ENCODE peak calls at places on chromosomes 2 and 18, in four cellular contexts. One of them, this sample, is unnamed.

GRCh38 chr2:26561918-26562810 is 79.0 kb downstream of the CIB4 start:
- DNase-seq in GM12878: no peak
- DNase-seq in K562: peak
- DNase-seq in WTC11: peak
- DNase-seq in this sample: peak

GRCh38 chr18:58263055-58263732 is 219.2 kb downstream of the NEDD4L start:
- DNase-seq in GM12878: no peak
- DNase-seq in K562: peak
- DNase-seq in WTC11: no peak
- DNase-seq in this sample: no peak

GRCh38 chr2:225640550-225640949 is 241.0 kb downstream of the NYAP2 start:
- DNase-seq in GM12878: no peak
- DNase-seq in WTC11: no peak
- DNase-seq in K562: no peak
- DNase-seq in this sample: no peak

GRCh38 chr18:57845468-57846103 is 42.5 kb upstream of the ATP8B1 start:
- DNase-seq in K562: no peak
- DNase-seq in GM12878: no peak
- DNase-seq in WTC11: no peak
- DNase-seq in this sample: no peak

GRCh38 chr18:58269931-58270330 is 225.9 kb downstream of the NEDD4L start:
- DNase-seq in GM12878: no peak
- DNase-seq in K562: no peak
- DNase-seq in WTC11: no peak
- DNase-seq in this sample: no peak

GRCh38 chr18:68969027-68969426 is 171.1 kb downstream of the CCDC102B start:
- DNase-seq in WTC11: peak
- DNase-seq in GM12878: no peak
- DNase-seq in K562: no peak
- DNase-seq in this sample: no peak

GRCh38 chr2:222738759-222739292 is 67.4 kb downstream of the MOGAT1 start:
- DNase-seq in WTC11: no peak
- DNase-seq in K562: peak
- DNase-seq in GM12878: no peak
- DNase-seq in this sample: no peak

GRCh38 chr2:11812466-11813100 is 66.2 kb downstream of the LPIN1 start:
- DNase-seq in WTC11: no peak
- DNase-seq in GM12878: no peak
- DNase-seq in K562: no peak
- DNase-seq in this sample: no peak

GRCh38 chr2:14516844-14517243 is 115.7 kb upstream of the LRATD1 start:
- DNase-seq in GM12878: no peak
- DNase-seq in WTC11: no peak
- DNase-seq in K562: no peak
- DNase-seq in this sample: no peak

GRCh38 chr18:44732604-44733003 is 51.9 kb downstream of the SETBP1 start:
- DNase-seq in K562: no peak
- DNase-seq in GM12878: no peak
- DNase-seq in WTC11: no peak
- DNase-seq in this sample: no peak

GRCh38 chr2:27638709-27639108 is 9.9 kb downstream of the GPN1 start:
- DNase-seq in K562: no peak
- DNase-seq in WTC11: no peak
- DNase-seq in GM12878: no peak
- DNase-seq in this sample: no peak

GRCh38 chr2:120314656-120315366 is 31.1 kb upstream of the INHBB start:
- DNase-seq in GM12878: no peak
- DNase-seq in WTC11: no peak
- DNase-seq in K562: no peak
- DNase-seq in this sample: no peak

GRCh38 chr18:49177071-49177470 is 226.3 kb upstream of the SMAD7 start:
- DNase-seq in WTC11: no peak
- DNase-seq in K562: no peak
- DNase-seq in GM12878: no peak
- DNase-seq in this sample: no peak

GRCh38 chr2:160471950-160472349 is 21.7 kb downstream of the RBMS1 start:
- DNase-seq in K562: no peak
- DNase-seq in WTC11: no peak
- DNase-seq in GM12878: no peak
- DNase-seq in this sample: no peak

GRCh38 chr2:239093956-239094355 is 246.1 kb downstream of the TWIST2 start:
- DNase-seq in K562: no peak
- DNase-seq in GM12878: no peak
- DNase-seq in WTC11: no peak
- DNase-seq in this sample: no peak

GRCh38 chr2:235614900-235615712 is 121.3 kb downstream of the AGAP1 start:
- DNase-seq in GM12878: no peak
- DNase-seq in K562: no peak
- DNase-seq in WTC11: no peak
- DNase-seq in this sample: peak

GRCh38 chr18:50855976-50856772 is 22.7 kb upstream of the ME2 start:
- DNase-seq in K562: no peak
- DNase-seq in WTC11: no peak
- DNase-seq in GM12878: no peak
- DNase-seq in this sample: no peak

GRCh38 chr2:105291981-105292380 is 37.6 kb downstream of the TGFBRAP1 start:
- DNase-seq in GM12878: no peak
- DNase-seq in K562: no peak
- DNase-seq in WTC11: no peak
- DNase-seq in this sample: no peak

GRCh38 chr18:47560693-47561092 is 309.2 kb upstream of the SKOR2 start:
- DNase-seq in K562: no peak
- DNase-seq in GM12878: no peak
- DNase-seq in WTC11: peak
- DNase-seq in this sample: no peak

GRCh38 chr2:165902929-165903328 is 50.6 kb downstream of the TTC21B start:
- DNase-seq in WTC11: no peak
- DNase-seq in K562: no peak
- DNase-seq in GM12878: no peak
- DNase-seq in this sample: peak

GRCh38 chr18:55488473-55488872 is 99.5 kb downstream of the TCF4 start:
- DNase-seq in GM12878: no peak
- DNase-seq in K562: no peak
- DNase-seq in WTC11: peak
- DNase-seq in this sample: no peak

GRCh38 chr2:85647823-85648526 is 20.0 kb downstream of the SFTPB start:
- DNase-seq in WTC11: no peak
- DNase-seq in GM12878: peak
- DNase-seq in K562: no peak
- DNase-seq in this sample: no peak

GRCh38 chr18:616380-616995 is 19.7 kb downstream of the CLUL1 start:
- DNase-seq in GM12878: no peak
- DNase-seq in WTC11: no peak
- DNase-seq in K562: peak
- DNase-seq in this sample: peak

GRCh38 chr2:128472789-128473174 is 154.1 kb upstream of the HS6ST1 start:
- DNase-seq in K562: no peak
- DNase-seq in GM12878: no peak
- DNase-seq in WTC11: no peak
- DNase-seq in this sample: no peak

GRCh38 chr2:128474014-128474961 is 155.6 kb upstream of the HS6ST1 start:
- DNase-seq in WTC11: no peak
- DNase-seq in GM12878: no peak
- DNase-seq in K562: no peak
- DNase-seq in this sample: no peak

GRCh38 chr2:128474962-128475361 is 156.3 kb upstream of the HS6ST1 start:
- DNase-seq in WTC11: no peak
- DNase-seq in K562: no peak
- DNase-seq in GM12878: no peak
- DNase-seq in this sample: no peak

GRCh38 chr2:128475427-128476211 is 157.0 kb upstream of the HS6ST1 start:
- DNase-seq in K562: no peak
- DNase-seq in GM12878: no peak
- DNase-seq in WTC11: no peak
- DNase-seq in this sample: no peak

GRCh38 chr2:128473175-128474013 is 154.7 kb upstream of the HS6ST1 start:
- DNase-seq in K562: no peak
- DNase-seq in GM12878: peak
- DNase-seq in WTC11: no peak
- DNase-seq in this sample: no peak
- TF ChIP-seq CREM in K562: no peak
- TF ChIP-seq CREM in GM12878: no peak
- TF ChIP-seq CREM in WTC11: no peak
- TF ChIP-seq CREM in this sample: no peak

GRCh38 chr2:4745056-4745455 is 947.1 kb upstream of the SOX11 start:
- DNase-seq in K562: no peak
- DNase-seq in GM12878: no peak
- DNase-seq in WTC11: no peak
- DNase-seq in this sample: no peak

DNA sequence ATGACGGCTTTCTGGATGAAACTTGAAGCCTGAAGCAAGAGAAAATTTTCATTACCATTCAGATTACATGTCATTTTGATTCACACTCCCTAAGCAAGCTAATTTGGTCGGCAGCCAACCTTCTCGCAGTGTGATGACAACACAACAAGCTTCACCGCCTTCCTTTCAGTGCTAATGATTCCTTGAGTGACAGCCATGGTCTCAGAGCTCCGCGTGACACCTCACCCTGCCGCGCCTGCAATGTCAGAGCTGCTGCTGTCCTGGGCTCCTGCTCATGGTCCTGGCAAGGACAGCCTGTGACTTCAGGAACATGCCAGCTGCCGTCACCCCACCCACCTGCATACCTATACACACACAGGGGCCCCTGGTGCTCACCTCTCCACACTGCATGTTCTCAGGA is 946.6 kb upstream of the SOX11 start:
- DNase-seq in K562: no peak
- DNase-seq in GM12878: no peak
- DNase-seq in WTC11: no peak
- DNase-seq in this sample: no peak
- TF ChIP-seq CREM in K562: no peak
- TF ChIP-seq CREM in GM12878: no peak
- TF ChIP-seq CREM in WTC11: no peak
- TF ChIP-seq CREM in this sample: no peak

GRCh38 chr2:148052687-148053086 is 31.8 kb downstream of the MBD5 start:
- DNase-seq in WTC11: no peak
- DNase-seq in GM12878: no peak
- DNase-seq in K562: no peak
- DNase-seq in this sample: peak

GRCh38 chr2:148063633-148064032 is 42.7 kb downstream of the MBD5 start:
- DNase-seq in K562: no peak
- DNase-seq in WTC11: no peak
- DNase-seq in GM12878: no peak
- DNase-seq in this sample: no peak

DNA sequence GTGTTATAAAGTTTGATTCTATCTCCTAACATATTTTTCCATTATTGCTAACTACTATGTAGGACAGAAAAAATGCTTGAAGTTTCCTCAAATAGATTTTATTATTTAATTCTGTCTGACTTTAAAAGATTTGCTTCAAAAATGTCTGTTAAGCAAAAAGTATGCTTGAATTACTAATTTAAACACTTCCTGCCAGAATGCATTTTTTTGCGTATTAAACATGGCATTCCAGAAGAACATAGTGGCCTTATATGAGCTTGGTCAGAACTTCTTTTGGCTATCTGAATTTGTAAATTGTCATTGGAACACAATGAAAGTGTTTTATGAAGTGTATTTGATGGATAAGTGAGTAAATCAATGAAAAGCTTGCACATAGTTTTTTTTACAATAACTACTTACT is 37.8 kb downstream of the MBD5 start:
- DNase-seq in K562: no peak
- DNase-seq in GM12878: no peak
- DNase-seq in WTC11: no peak
- DNase-seq in this sample: no peak
- TF ChIP-seq CREM in K562: no peak
- TF ChIP-seq CREM in GM12878: no peak
- TF ChIP-seq CREM in WTC11: no peak
- TF ChIP-seq CREM in this sample: no peak

GRCh38 chr18:9681217-9681616 is 26.9 kb upstream of the RAB31 start:
- DNase-seq in K562: peak
- DNase-seq in WTC11: no peak
- DNase-seq in GM12878: no peak
- DNase-seq in this sample: no peak

GRCh38 chr18:9682572-9682971 is 25.5 kb upstream of the RAB31 start:
- DNase-seq in K562: no peak
- DNase-seq in WTC11: no peak
- DNase-seq in GM12878: no peak
- DNase-seq in this sample: no peak

GRCh38 chr18:9684901-9685738 is 23.0 kb upstream of the RAB31 start:
- DNase-seq in K562: no peak
- DNase-seq in WTC11: no peak
- DNase-seq in GM12878: no peak
- DNase-seq in this sample: no peak

GRCh38 chr18:9688036-9688741 is 19.9 kb upstream of the RAB31 start:
- DNase-seq in K562: peak
- DNase-seq in WTC11: no peak
- DNase-seq in GM12878: no peak
- DNase-seq in this sample: no peak

GRCh38 chr18:9683418-9684396 is 24.4 kb upstream of the RAB31 start:
- DNase-seq in GM12878: no peak
- DNase-seq in WTC11: no peak
- DNase-seq in K562: peak
- DNase-seq in this sample: peak
- TF ChIP-seq CREM in GM12878: no peak
- TF ChIP-seq CREM in WTC11: no peak
- TF ChIP-seq CREM in K562: no peak
- TF ChIP-seq CREM in this sample: no peak

DNA sequence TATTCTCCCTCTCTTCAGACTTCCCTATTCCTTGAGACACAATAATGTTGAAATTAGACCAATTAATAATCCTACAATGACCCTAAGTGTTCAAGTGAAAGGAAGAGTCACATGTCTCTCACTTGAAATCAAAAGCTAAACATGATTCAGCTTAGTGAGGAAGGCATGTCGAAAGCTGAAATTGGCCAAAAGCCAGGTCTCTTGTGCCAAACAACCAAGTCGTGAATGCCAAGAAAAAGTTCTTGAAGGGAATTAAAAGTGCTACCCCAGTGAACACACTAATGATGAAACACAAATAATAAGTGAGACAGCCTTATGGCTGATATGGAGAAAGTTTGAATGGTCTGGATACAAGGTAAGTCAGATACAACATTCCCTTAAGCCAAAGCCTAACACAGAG is 115.4 kb downstream of the PXDN start:
- DNase-seq in GM12878: no peak
- DNase-seq in WTC11: no peak
- DNase-seq in K562: no peak
- DNase-seq in this sample: no peak
- TF ChIP-seq CREM in GM12878: no peak
- TF ChIP-seq CREM in WTC11: no peak
- TF ChIP-seq CREM in K562: no peak
- TF ChIP-seq CREM in this sample: no peak